ENCODE peak calls at places on chromosomes 11 and 22, in four cellular contexts. U is activated gamma-delta T cell treated with Interleukin-2 at 50 U/mL for 16 hours, B is GM13976, R is NCI-H510A. X is an unnamed sample.

GRCh38 chr11:2108675-2109481 is 30.3 kb downstream of the IGF2 start:
- DNase-seq in U (no peak), B (no peak), R (no peak), X (no peak)

GRCh38 chr22:49234459-49234858 is 593.2 kb downstream of the BRD1 start:
- DNase-seq in U (no peak), B (no peak), R (no peak), X (no peak)

GRCh38 chr11:131652231-131652630 is 281.8 kb downstream of the NTM start:
- DNase-seq in U (no peak), B (no peak), R (no peak), X (no peak)

GRCh38 chr22:17077255-17077654 is 7.5 kb upstream of the IL17RA start:
- DNase-seq in U (no peak), B (no peak), R (no peak), X (no peak)

GRCh38 chr11:6598555-6598954 is 4.9 kb downstream of the RRP8 start:
- DNase-seq in U (no peak), B (no peak), R (no peak), X (no peak)

GRCh38 chr11:109978895-109979294 is 114.3 kb upstream of the ZC3H12C start:
- DNase-seq in U (no peak), B (no peak), R (no peak), X (no peak)

GRCh38 chr22:25054943-25055511 is 102.5 kb downstream of the KIAA1671 start:
- DNase-seq in U (peak), B (no peak), R (no peak), X (no peak)

GRCh38 chr11:14906614-14907392 is 14.8 kb upstream of the CYP2R1 start:
- DNase-seq in U (no peak), B (peak), R (no peak), X (no peak)

GRCh38 chr11:2527621-2528291 is 82.9 kb downstream of the KCNQ1 start:
- DNase-seq in U (no peak), B (no peak), R (no peak), X (no peak)

GRCh38 chr11:72679869-72680268 is 5.6 kb upstream of the PDE2A start:
- DNase-seq in U (no peak), B (no peak), R (no peak), X (no peak)

GRCh38 chr22:37230673-37231405 is 13.2 kb downstream of the RAC2 start:
- DNase-seq in U (peak), B (peak), R (no peak), X (no peak)

GRCh38 chr11:27726981-27727380 is 26.7 kb upstream of the BDNF start:
- DNase-seq in U (no peak), B (no peak), R (no peak), X (no peak)